ENCODE peak calls at places on chromosomes 3 and 15, in nine cellular contexts. S is AG09309, O is RWPE2, Y is astrocyte, F is fibroblast of lung, N is fibroblast of pulmonary artery, B is cardiac muscle cell, G is AG04450, C is OCI-LY7. E is an unnamed sample.

GRCh38 chr15:29805043-29805707 is 17.1 kb downstream of the TJP1 start:
- DNase-seq in S (peak), O (no peak), Y (peak), F (peak), N (peak), B (peak), G (peak), C (no peak), E (no peak)

GRCh38 chr3:126501736-126502135 is 15.8 kb downstream of the UROC1 start:
- DNase-seq in S (no peak), O (no peak), Y (no peak), F (no peak), N (no peak), B (no peak), G (no peak), C (no peak), E (no peak)

GRCh38 chr3:189787622-189788021 is 156.4 kb downstream of the TP63 start:
- DNase-seq in S (no peak), O (no peak), Y (peak), F (no peak), N (peak), B (peak), G (no peak), C (no peak), E (no peak)

GRCh38 chr3:177603137-177603603 is 405.9 kb upstream of the TBL1XR1 start:
- DNase-seq in S (no peak), O (no peak), Y (peak), F (peak), N (no peak), B (peak), G (no peak), C (no peak), E (no peak)

GRCh38 chr3:17039579-17039978 is 154.8 kb downstream of the PLCL2 start:
- DNase-seq in S (peak), O (no peak), Y (peak), F (peak), N (peak), B (peak), G (peak), C (no peak), E (no peak)

GRCh38 chr3:89145995-89146394 is 38.6 kb downstream of the EPHA3 start:
- DNase-seq in S (peak), O (no peak), Y (peak), F (peak), N (peak), B (peak), G (peak), C (no peak), E (no peak)

GRCh38 chr3:64352596-64352989 is 127.3 kb upstream of the PRICKLE2 start:
- DNase-seq in S (no peak), O (no peak), Y (no peak), F (no peak), N (no peak), B (no peak), G (no peak), C (no peak), E (no peak)

GRCh38 chr3:114406286-114406685 is 112.5 kb downstream of the TIGIT start:
- DNase-seq in S (no peak), O (no peak), Y (no peak), F (peak), N (peak), B (no peak), G (no peak), C (no peak), E (no peak)

GRCh38 chr3:160686955-160687535 is 10.1 kb downstream of the ARL14 start:
- DNase-seq in S (no peak), O (no peak), Y (no peak), F (peak), N (peak), B (peak), G (no peak), C (peak), E (no peak)

GRCh38 chr3:66722675-66723074 is 221.9 kb upstream of the LRIG1 start:
- DNase-seq in S (peak), O (no peak), Y (peak), F (peak), N (peak), B (peak), G (peak), C (no peak), E (no peak)

GRCh38 chr15:81942655-81943054 is 103.2 kb downstream of the MEX3B start:
- DNase-seq in S (no peak), O (no peak), Y (no peak), F (no peak), N (no peak), B (no peak), G (no peak), C (no peak), E (no peak)

GRCh38 chr3:65871305-65872141 is 167.2 kb downstream of the MAGI1 start:
- DNase-seq in S (no peak), O (no peak), Y (no peak), F (no peak), N (peak), B (no peak), G (no peak), C (no peak), E (no peak)

GRCh38 chr3:189316296-189317019 is 144.7 kb downstream of the TPRG1 start:
- DNase-seq in S (no peak), O (no peak), Y (no peak), F (no peak), N (no peak), B (no peak), G (no peak), C (no peak), E (no peak)

GRCh38 chr3:130093741-130094391 is 12.2 kb downstream of the ALG1L2 start:
- DNase-seq in S (no peak), O (no peak), Y (no peak), F (no peak), N (no peak), B (no peak), G (no peak), C (peak), E (peak)

GRCh38 chr15:46900992-46901391 is 816.3 kb upstream of the SEMA6D start:
- DNase-seq in S (no peak), O (no peak), Y (no peak), F (no peak), N (no peak), B (no peak), G (no peak), C (no peak), E (no peak)

GRCh38 chr3:2657971-2658370 is 452.2 kb downstream of the IL5RA start:
- DNase-seq in S (no peak), O (no peak), Y (no peak), F (no peak), N (no peak), B (no peak), G (no peak), C (no peak), E (no peak)

GRCh38 chr3:128873623-128874022 is 5.8 kb upstream of the ACAD9 start:
- DNase-seq in S (no peak), O (no peak), Y (no peak), F (no peak), N (no peak), B (no peak), G (no peak), C (no peak), E (no peak)

GRCh38 chr3:128294999-128295468 is 141.8 kb downstream of the EEFSEC start:
- DNase-seq in S (no peak), O (no peak), Y (no peak), F (no peak), N (no peak), B (no peak), G (no peak), C (peak), E (no peak)

DNA sequence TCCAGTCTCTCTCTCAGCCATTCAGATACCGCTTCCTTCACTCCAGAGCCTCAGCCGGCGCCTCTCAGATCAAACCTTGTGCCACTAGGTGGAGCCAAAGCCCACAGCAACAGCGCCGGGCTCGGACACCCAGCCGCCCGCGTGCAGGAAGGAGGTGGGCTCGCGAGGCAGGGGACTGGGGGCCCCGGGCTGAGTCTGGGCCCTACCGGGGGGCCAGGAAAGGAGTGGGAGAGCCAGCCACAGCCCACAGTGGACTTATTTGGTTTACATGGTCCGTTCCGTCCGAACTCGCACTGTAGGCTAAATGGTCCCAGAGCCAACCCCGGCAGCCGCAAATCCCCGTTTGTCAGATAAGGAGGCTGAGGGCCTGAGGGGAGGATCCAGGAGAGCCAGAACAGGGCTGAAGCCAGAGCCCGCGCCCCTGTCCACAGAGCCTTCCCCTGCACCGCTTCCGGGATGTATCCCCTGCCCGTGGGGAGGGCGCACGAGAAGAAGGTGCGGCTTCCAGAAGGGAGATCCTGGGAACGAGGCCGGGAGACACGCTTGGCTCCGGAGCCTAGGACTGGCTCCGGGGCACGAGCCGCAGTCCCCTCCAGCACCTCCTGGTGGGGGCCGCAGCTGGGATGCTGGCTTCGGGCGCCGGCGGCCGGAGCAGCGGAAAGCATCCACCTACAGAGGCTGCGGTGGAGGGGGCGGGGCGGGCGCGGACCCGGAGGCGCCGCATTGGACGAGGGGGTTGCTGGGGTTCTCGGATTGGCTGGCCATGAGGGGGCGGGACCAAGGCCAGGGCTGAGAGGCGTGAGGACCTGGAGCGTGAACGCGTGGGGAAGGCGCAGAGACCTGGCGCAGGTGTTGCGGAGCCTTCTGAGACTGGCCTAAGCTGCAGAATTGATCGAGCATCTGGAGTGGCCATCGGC is 6.5 kb upstream of the CYP11A1 start:
- DNase-seq in S (no peak), O (peak), Y (peak), F (peak), N (peak), B (peak), G (no peak), C (peak), E (peak)
- TF ChIP-seq CTCF in S (peak), O (peak), Y (peak), F (peak), N (peak), B (peak), G (peak), C (peak), E (peak)

DNA sequence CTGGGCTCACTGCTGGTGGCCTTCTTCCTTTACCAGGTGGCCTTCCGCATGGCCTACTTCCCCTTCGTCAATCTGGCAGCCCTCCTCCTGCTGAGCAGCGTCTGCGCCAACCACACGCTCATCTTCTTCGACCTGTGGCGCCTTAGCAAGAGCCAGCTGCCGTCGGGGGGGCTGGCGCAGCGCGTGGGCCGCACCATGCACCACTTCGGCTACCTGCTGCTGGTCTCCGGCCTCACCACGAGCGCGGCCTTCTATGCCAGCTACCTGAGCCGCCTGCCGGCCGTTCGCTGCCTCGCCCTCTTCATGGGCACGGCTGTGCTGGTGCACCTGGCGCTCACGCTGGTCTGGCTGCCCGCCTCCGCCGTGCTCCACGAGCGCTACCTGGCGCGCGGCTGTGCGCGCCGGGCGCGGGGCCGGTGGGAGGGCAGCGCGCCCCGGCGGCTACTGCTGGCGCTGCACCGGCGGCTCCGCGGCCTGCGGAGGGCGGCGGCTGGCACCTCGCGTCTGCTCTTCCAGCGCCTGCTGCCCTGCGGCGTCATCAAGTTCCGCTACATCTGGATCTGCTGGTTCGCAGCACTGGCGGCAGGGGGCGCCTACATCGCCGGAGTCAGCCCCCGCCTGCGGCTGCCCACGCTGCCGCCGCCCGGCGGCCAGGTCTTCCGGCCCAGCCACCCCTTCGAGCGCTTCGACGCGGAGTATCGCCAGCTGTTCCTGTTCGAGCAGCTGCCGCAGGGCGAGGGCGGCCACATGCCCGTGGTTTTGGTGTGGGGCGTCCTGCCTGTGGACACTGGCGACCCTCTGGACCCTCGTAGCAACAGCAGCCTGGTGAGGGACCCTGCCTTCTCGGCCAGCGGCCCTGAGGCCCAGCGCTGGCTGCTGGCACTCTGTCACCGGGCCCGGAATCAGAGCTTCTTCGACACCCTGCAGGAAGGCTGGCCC is 9.9 kb downstream of the DISP2 start:
- DNase-seq in S (peak), O (peak), Y (peak), F (peak), N (peak), B (peak), G (peak), C (peak), E (peak)
- H3K4me3 ChIP-seq in S (no peak), O (peak), Y (peak), F (peak), N (peak), B (no peak), G (peak), C (peak), E (peak)

GRCh38 chr3:141109761-141110160 is 58.6 kb downstream of the SPSB4 start:
- DNase-seq in S (no peak), O (no peak), Y (no peak), F (no peak), N (no peak), B (no peak), G (no peak), C (no peak), E (no peak)
- TF ChIP-seq CTCF in S (no peak), O (no peak), Y (no peak), F (no peak), N (no peak), B (no peak), G (no peak), C (no peak), E (no peak)

DNA sequence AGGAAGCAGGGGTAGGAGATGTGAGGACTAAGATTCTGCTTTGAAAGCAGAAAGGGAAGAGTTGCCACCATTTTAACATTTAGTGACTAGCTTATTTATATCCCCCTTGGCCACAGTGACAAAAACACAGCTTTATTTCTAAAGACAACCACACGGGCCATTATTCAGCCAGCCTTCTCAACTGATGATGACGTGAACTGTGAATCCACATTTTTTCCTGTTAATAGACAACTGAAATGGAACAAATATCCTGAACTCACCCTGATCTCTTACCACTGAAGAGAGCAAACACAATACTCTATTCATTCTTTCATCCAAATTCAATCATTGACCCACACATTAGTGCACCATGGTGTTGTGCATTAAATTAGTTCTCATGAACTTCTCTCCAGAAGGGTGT is 145.1 kb downstream of the TNIK start:
- DNase-seq in S (no peak), O (no peak), Y (no peak), F (no peak), N (no peak), B (no peak), G (no peak), C (no peak), E (no peak)
- H3K4me3 ChIP-seq in S (no peak), O (no peak), Y (no peak), F (no peak), N (no peak), B (no peak), G (no peak), C (no peak), E (no peak)

GRCh38 chr3:138049157-138049919 is 39.4 kb downstream of the CLDN18 start:
- DNase-seq in S (peak), O (no peak), Y (peak), F (peak), N (peak), B (peak), G (peak), C (no peak), E (no peak)
- TF ChIP-seq CTCF in S (peak), O (no peak), Y (no peak), F (peak), N (peak), B (no peak), G (peak), C (peak), E (peak)

GRCh38 chr3:69254351-69254750 is 131.5 kb downstream of the FRMD4B start:
- DNase-seq in S (no peak), O (no peak), Y (no peak), F (no peak), N (no peak), B (no peak), G (no peak), C (no peak), E (no peak)

GRCh38 chr3:69250014-69250413 is 127.6 kb upstream of the LMOD3 start:
- DNase-seq in S (peak), O (no peak), Y (peak), F (peak), N (no peak), B (peak), G (no peak), C (no peak), E (no peak)

GRCh38 chr3:69251078-69251805 is 128.8 kb upstream of the LMOD3 start:
- DNase-seq in S (no peak), O (no peak), Y (no peak), F (no peak), N (no peak), B (no peak), G (no peak), C (no peak), E (no peak)

GRCh38 chr3:69252141-69252540 is 129.7 kb upstream of the LMOD3 start:
- DNase-seq in S (no peak), O (no peak), Y (no peak), F (no peak), N (no peak), B (no peak), G (no peak), C (no peak), E (no peak)

DNA sequence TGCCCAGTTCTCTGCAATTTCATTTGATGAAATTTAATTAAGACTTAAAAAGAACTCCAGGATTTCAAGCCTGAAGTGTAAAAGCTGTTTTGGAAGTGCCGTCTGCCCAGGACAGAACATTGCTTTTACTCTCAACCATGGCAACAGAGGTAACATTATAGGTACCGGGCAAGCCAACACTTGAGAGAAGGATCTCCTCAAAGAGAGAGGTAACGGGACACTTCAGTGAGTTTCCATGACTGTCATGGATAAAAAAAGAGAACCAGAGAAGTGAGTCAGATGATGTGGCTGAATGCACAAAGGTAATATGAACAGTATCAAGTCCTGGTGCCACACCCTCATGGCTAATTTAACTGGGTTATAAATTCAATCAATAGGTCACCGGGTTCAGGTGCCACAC is 130.2 kb upstream of the LMOD3 start:
- DNase-seq in S (no peak), O (no peak), Y (no peak), F (no peak), N (no peak), B (no peak), G (no peak), C (no peak), E (no peak)
- H3K4me3 ChIP-seq in S (no peak), O (no peak), Y (no peak), F (no peak), N (no peak), B (no peak), G (no peak), C (no peak), E (no peak)

GRCh38 chr3:134852893-134853351 is 57.9 kb downstream of the EPHB1 start:
- DNase-seq in S (no peak), O (no peak), Y (no peak), F (no peak), N (no peak), B (no peak), G (no peak), C (peak), E (peak)
- TF ChIP-seq CTCF in S (no peak), O (no peak), Y (no peak), F (no peak), N (no peak), B (no peak), G (no peak), C (peak), E (peak)

GRCh38 chr3:184335291-184335660 is 2.1 kb upstream of the FAM131A start:
- DNase-seq in S (no peak), O (no peak), Y (no peak), F (no peak), N (no peak), B (no peak), G (no peak), C (no peak), E (no peak)
- H3K4me3 ChIP-seq in S (peak), O (peak), Y (no peak), F (peak), N (no peak), B (peak), G (peak), C (peak), E (peak)